ENCODE peak calls at places on chromosomes 4 and X, in six cellular contexts. Z is breast epithelium; N is CD8-positive, alpha-beta T cell; H is IMR-90; I is naive thymus-derived CD4-positive, alpha-beta T cell; W is fibroblast of lung. T is an unnamed sample. For H3K4me1, the result is how much of the 10 kb centered on the place peaks cover.

GRCh38 chr4:78171482-78171881 is 114.4 kb downstream of the FRAS1 start:
- DNase-seq in Z (no peak), N (no peak), H (no peak), I (no peak), W (no peak), T (no peak)

GRCh38 chrX:23902419-23902818 is 5.3 kb downstream of the APOO start:
- DNase-seq in Z (no peak), N (no peak), H (peak), I (peak), W (peak), T (peak)

GRCh38 chr4:183360161-183360919 is 38.1 kb upstream of the CLDN24 start:
- DNase-seq in Z (no peak), N (no peak), H (peak), I (no peak), W (no peak), T (no peak)

GRCh38 chrX:40005290-40006011 is 92.3 kb downstream of the BCOR start:
- DNase-seq in Z (no peak), N (no peak), H (no peak), I (no peak), W (no peak), T (no peak)

GRCh38 chrX:110104078-110104477 is 101.2 kb downstream of the TMEM164 start:
- DNase-seq in Z (no peak), N (no peak), H (no peak), I (no peak), W (no peak), T (no peak)

GRCh38 chrX:31269914-31270313 is 198.1 kb upstream of the FTHL17 start:
- DNase-seq in Z (no peak), N (no peak), H (no peak), I (no peak), W (no peak), T (no peak)

GRCh38 chr4:183266386-183266785 is 53.7 kb downstream of the CLDN22 start:
- DNase-seq in Z (no peak), N (no peak), H (peak), I (no peak), W (no peak), T (no peak)

GRCh38 chr4:40264995-40265909 is 68.4 kb downstream of the RHOH start:
- DNase-seq in Z (no peak), N (peak), H (no peak), I (peak), W (peak), T (peak)

GRCh38 chrX:48956728-48957414 is 536 bp downstream of the OTUD5 start:
- DNase-seq in Z (no peak), N (peak), H (no peak), I (peak), W (no peak), T (no peak)

DNA sequence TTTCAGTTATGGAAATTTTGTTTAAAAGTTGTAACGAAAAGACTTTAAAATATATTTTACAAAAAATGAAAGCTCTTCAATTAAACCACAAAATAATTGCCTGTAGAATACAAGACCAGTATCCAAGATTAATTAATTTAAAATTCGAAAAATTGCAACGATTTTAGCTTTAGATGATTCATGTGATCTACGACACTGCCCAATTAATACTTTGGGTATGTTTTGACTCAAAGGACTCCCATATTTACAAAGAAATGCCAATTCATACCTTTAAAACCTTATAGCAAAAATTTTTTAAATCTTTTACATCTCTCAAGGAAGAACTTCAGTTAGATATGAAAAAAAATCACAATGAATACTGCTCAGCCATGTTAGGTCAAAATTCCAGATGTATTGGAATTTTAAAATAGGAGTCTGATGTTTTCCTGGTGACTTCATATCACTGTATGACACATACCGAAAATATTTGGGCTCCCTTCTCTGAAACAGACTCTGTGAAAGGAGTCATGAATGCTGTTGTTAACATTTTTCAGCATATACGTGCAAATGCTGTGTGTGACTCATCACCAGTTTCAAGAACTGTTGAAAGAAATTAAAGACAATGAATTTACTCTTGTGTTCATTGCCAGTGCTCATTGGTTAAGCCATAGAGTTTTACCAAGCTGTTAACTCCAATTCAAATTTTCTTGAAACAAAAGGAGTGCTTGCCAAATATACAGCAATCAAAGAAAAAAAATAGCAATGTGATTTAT is 13.8 kb upstream of the SMS start:
- DNase-seq in Z (no peak), N (no peak), H (peak), I (no peak), W (peak), T (no peak)
- H3K27ac ChIP-seq in Z (no peak), N (no peak), H (peak), I (no peak), W (peak), T (no peak)

DNA sequence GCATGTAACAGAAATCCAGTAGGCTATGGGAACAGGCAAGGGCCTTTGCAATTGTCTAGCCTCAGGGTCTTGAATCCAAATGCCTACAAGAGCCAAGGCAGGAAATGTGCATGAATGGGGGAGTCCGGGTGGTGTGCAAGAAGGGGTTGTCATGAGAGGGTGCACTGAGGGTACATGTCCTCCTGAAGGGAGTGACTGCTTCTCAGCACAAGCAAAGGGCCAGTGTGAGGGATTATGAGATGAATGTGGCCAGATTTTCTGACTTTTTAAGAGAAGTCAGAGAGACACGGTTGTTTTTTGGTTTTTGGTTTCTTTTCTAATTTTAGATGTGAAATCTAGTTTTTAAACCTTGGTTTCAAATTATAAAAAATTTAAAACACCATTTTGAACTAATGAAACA is 76.5 kb upstream of the LSM6 start:
- DNase-seq in Z (no peak), N (no peak), H (no peak), I (no peak), W (no peak), T (no peak)
- H3K4me1 ChIP-seq in Z (under half), N (under half), H (under half), I (under half), W (under half), T (under half)

GRCh38 chrX:105150557-105150956 is 69.9 kb downstream of the TEX13A start:
- DNase-seq in Z (no peak), N (no peak), H (no peak), I (no peak), W (no peak), T (no peak)
- H3K27ac ChIP-seq in Z (no peak), N (no peak), H (no peak), I (no peak), W (no peak), T (no peak)

DNA sequence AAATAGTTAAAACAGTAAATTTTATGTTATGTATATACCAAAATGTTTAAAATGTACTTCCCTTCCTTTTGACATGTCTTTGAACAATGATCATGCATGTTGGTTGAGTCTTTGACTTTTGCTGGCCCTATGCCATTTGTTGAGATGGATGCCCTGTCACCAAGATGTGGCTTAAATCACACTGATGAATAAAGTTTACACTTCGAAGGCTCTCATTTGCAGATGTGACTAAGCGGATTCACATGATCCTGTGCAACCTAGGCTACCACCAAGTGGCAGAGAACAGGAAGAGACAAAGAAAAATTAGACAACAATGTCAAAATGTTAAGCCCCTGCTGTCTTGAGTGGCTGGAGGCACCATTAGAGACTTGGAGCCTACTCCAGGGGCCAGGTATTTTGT is 139.9 kb downstream of the RAB28 start:
- DNase-seq in Z (no peak), N (no peak), H (no peak), I (no peak), W (no peak), T (no peak)
- H3K4me1 ChIP-seq in Z (under half), N (under half), H (under half), I (under half), W (under half), T (under half)

GRCh38 chr4:627751-628150 is 2.4 kb downstream of the PDE6B start:
- DNase-seq in Z (peak), N (no peak), H (no peak), I (no peak), W (no peak), T (no peak)

GRCh38 chr4:624705-625590 is at the start of gene PDE6B:
- DNase-seq in Z (no peak), N (no peak), H (no peak), I (no peak), W (no peak), T (no peak)

GRCh38 chr4:625631-626031 is 258 bp downstream of the PDE6B start:
- DNase-seq in Z (no peak), N (no peak), H (no peak), I (no peak), W (no peak), T (no peak)

GRCh38 chr4:627347-627746 is 2.0 kb downstream of the PDE6B start:
- DNase-seq in Z (peak), N (no peak), H (no peak), I (no peak), W (no peak), T (no peak)

DNA sequence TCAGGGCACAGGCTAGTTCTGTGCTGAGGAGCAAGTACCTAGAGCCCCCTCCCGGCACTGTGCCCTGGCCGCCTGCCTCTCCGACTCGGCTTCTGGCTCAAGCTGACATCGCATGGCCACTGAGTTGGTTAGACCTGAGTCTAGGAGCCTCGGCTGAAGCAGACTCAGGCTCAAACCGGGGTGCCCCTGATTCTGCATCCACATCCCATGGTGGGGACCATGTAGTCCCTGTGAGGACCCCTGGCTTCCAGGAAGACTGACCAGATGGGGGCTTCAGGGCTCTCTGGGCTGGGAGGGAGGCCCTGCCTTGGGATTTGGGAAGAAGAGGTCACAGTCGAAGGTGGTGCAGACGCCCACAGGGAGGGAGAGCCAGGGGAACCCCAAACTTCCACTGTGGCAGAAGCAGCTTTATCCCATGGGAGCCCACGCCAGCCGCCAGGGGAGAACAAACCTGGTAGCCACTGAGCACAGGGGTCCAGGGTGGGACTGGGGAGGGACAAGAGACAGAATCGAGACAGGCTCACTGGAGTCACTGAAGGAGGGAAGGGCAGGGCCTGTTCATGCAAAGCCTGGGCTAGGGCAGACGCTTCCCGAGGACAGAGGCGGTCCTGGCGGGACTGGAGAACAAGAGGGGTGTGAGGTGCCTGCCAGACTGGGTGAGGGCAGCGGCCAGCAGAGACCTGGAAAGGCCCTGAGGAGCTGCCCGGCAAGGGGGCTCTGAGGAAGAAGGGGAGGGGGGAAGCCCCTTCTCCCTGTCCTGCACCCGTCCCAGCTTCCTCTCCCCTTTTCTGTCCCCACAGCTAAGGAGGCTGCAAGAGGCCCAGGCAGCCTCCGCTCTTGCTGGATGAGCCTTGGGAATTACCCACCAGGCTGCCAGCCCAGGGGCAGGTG is 1.1 kb downstream of the PDE6B start:
- DNase-seq in Z (peak), N (no peak), H (no peak), I (no peak), W (no peak), T (no peak)
- H3K27ac ChIP-seq in Z (no peak), N (no peak), H (no peak), I (no peak), W (no peak), T (no peak)

GRCh38 chr4:6302869-6303268 is 33.2 kb downstream of the WFS1 start:
- DNase-seq in Z (no peak), N (no peak), H (no peak), I (no peak), W (no peak), T (no peak)

GRCh38 chr4:6299875-6300274 is 30.2 kb downstream of the WFS1 start:
- DNase-seq in Z (no peak), N (no peak), H (no peak), I (no peak), W (no peak), T (no peak)

GRCh38 chr4:6301051-6301731 is 31.5 kb downstream of the WFS1 start:
- DNase-seq in Z (no peak), N (no peak), H (no peak), I (no peak), W (no peak), T (no peak)

GRCh38 chr4:6300359-6300758 is 30.7 kb downstream of the WFS1 start:
- DNase-seq in Z (no peak), N (no peak), H (no peak), I (no peak), W (no peak), T (no peak)

DNA sequence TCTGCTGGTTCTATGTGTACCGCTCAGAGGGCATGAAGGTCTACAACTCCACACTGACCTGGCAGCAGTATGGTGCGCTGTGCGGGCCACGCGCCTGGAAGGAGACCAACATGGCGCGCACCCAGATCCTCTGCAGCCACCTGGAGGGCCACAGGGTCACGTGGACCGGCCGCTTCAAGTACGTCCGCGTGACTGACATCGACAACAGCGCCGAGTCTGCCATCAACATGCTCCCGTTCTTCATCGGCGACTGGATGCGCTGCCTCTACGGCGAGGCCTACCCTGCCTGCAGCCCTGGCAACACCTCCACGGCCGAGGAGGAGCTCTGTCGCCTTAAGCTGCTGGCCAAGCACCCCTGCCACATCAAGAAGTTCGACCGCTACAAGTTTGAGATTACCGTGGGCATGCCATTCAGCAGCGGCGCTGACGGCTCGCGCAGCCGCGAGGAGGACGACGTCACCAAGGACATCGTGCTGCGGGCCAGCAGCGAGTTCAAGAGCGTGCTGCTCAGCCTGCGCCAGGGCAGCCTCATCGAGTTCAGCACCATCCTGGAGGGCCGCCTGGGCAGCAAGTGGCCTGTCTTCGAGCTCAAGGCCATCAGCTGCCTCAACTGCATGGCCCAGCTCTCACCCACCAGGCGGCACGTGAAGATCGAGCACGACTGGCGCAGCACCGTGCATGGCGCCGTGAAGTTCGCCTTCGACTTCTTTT is 32.2 kb downstream of the WFS1 start:
- DNase-seq in Z (no peak), N (no peak), H (no peak), I (no peak), W (no peak), T (no peak)
- H3K4me1 ChIP-seq in Z (under half), N (under half), H (under half), I (under half), W (under half), T (under half)

DNA sequence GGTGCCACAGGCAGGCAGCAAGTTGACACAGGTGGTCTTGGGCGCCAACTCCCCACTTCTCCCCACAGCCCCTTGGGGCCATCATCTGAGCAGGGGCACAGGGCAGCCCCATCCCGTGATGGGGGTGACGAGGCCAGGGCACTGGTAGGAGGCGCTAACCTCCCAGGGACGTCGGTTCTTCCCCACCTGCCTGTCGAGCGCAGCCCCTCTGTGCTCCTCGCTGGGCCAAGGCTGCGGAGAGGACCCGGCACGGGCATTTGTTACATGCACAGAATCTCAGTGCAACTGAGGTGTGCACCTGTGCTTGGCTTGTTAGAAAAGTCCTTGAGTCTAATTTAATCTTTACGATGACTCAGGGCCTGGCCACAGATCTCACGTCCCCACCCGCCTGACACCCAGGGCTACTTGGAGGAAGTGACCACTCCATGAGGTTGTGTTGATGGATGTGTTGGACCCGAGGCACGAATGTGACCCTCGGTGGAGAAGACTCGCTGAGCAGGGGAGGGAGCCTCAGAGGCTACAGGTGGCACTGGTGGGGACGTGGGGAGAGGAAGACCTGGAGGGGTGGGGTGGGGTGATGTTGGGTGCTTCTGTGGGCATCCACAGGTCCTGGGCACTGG is 3.1 kb upstream of the SH3TC1 start:
- DNase-seq in Z (no peak), N (no peak), H (no peak), I (no peak), W (no peak), T (peak)
- H3K27ac ChIP-seq in Z (no peak), N (no peak), H (no peak), I (no peak), W (no peak), T (no peak)

DNA sequence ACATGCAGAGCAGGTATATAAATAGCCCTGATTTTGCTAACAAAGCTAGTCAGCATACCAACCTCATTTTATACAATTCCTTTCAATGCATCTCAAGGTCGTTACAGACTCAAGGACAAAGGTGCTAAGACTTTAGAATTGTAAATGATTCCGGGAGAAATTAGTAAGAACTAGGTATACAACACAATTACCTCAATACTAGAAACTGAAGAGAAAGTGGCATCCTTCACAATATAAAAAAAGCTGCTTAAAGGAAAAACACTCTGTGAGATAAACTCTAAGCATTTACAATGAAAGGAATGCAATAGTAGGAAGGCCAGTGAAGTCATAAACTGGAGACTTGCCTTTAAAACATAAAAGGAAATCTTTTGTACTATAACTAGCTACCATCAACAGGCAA is 11.9 kb downstream of the TNMD start:
- DNase-seq in Z (no peak), N (no peak), H (no peak), I (no peak), W (no peak), T (no peak)
- H3K4me1 ChIP-seq in Z (under half), N (under half), H (under half), I (under half), W (under half), T (under half)

GRCh38 chr4:147779449-147779848 is 47.6 kb downstream of the ARHGAP10 start:
- DNase-seq in Z (no peak), N (no peak), H (no peak), I (no peak), W (no peak), T (no peak)

GRCh38 chr4:147780137-147780777 is 48.4 kb downstream of the ARHGAP10 start:
- DNase-seq in Z (no peak), N (no peak), H (no peak), I (no peak), W (no peak), T (no peak)

GRCh38 chr4:147786031-147786430 is 54.1 kb downstream of the ARHGAP10 start:
- DNase-seq in Z (no peak), N (no peak), H (no peak), I (no peak), W (no peak), T (no peak)

GRCh38 chr4:147778942-147779341 is 47.1 kb downstream of the ARHGAP10 start:
- DNase-seq in Z (no peak), N (no peak), H (no peak), I (no peak), W (no peak), T (no peak)

GRCh38 chr4:147782087-147782781 is 50.3 kb downstream of the ARHGAP10 start:
- DNase-seq in Z (no peak), N (no peak), H (peak), I (no peak), W (peak), T (no peak)
- H3K27ac ChIP-seq in Z (peak), N (no peak), H (no peak), I (no peak), W (no peak), T (peak)